ENCODE peak calls at places on chromosomes 11 and 22, in six cellular contexts. G is kidney epithelial cell, P is anterior cingulate cortex, M is naive B cell, H is amygdala, R is Ammon's horn. O is an unnamed sample.

GRCh38 chr11:74449369-74449931 is 17.9 kb downstream of the KCNE3 start:
- DNase-seq in G (peak; percentile 43), M (peak; percentile 67), R (peak; percentile 82), P (no peak), H (no peak), O (peak; percentile 63)

GRCh38 chr11:16087886-16088285 is 268.5 kb downstream of the SOX6 start:
- DNase-seq in G (no peak), M (no peak), H (no peak), R (no peak), P (no peak), O (no peak)

GRCh38 chr11:134139303-134139872 is 70.5 kb downstream of the JAM3 start:
- DNase-seq in H (no peak), G (no peak), R (no peak), M (no peak), P (no peak), O (no peak)

GRCh38 chr22:37913233-37913721 is 7.2 kb downstream of the MICALL1 start:
- DNase-seq in R (no peak), H (no peak), M (no peak), G (no peak), P (no peak), O (no peak)

GRCh38 chr11:122399375-122399774 is 256.1 kb upstream of the UBASH3B start:
- DNase-seq in M (no peak), P (no peak), G (no peak), R (no peak), H (no peak), O (no peak)

GRCh38 chr11:107689317-107690202 is 22.3 kb downstream of the SLN start:
- DNase-seq in G (no peak), R (peak; percentile 67), M (peak; percentile 32), P (no peak), H (peak; percentile 51), O (peak; percentile 35)

GRCh38 chr11:94933225-94934130 is 39.9 kb downstream of the CWC15 start:
- DNase-seq in R (peak; percentile 37), H (no peak), M (no peak), P (no peak), G (peak; percentile 50), O (no peak)

GRCh38 chr22:33576205-33576604 is 344.1 kb downstream of the LARGE1 start:
- DNase-seq in H (no peak), G (no peak), R (no peak), M (peak; percentile 53), P (no peak), O (no peak)

GRCh38 chr11:47992959-47993820 is 12.8 kb downstream of the PTPRJ start:
- DNase-seq in H (no peak), G (peak; percentile 80), R (no peak), M (no peak), P (no peak), O (no peak)

GRCh38 chr22:45907378-45907777 is 69.6 kb downstream of the WNT7B start:
- DNase-seq in M (no peak), R (no peak), P (no peak), G (no peak), H (no peak), O (no peak)

GRCh38 chr22:17471901-17472566 is 91.3 kb upstream of the SLC25A18 start:
- DNase-seq in M (no peak), H (no peak), G (no peak), R (no peak), P (no peak), O (no peak)

GRCh38 chr22:36641902-36642640 is 61.5 kb downstream of the CACNG2 start:
- DNase-seq in H (no peak), P (no peak), R (peak; percentile 9), M (no peak), G (no peak), O (no peak)

GRCh38 chr22:44247923-44248892 is 64.5 kb downstream of the SHISAL1 start:
- DNase-seq in R (no peak), H (no peak), M (no peak), G (no peak), P (no peak), O (no peak)

GRCh38 chr11:63961608-63962412 is 12.6 kb upstream of the COX8A start:
- DNase-seq in M (no peak), H (no peak), R (no peak), G (no peak), P (no peak), O (no peak)

GRCh38 chr22:31361743-31362142 is 15.6 kb upstream of the PATZ1 start:
- DNase-seq in R (no peak), P (no peak), M (no peak), H (no peak), G (no peak), O (no peak)

GRCh38 chr11:118074785-118075184 is 2.1 kb upstream of the TMPRSS4 start:
- DNase-seq in H (no peak), P (no peak), R (no peak), G (peak; percentile 23), M (no peak), O (no peak)

GRCh38 chr11:3147257-3147619 is 17.9 kb downstream of the OSBPL5 start:
- DNase-seq in R (no peak), G (no peak), P (no peak), M (no peak), H (no peak), O (no peak)

GRCh38 chr11:37512156-37512780 is 914.2 kb upstream of the RAG2 start:
- DNase-seq in R (no peak), H (no peak), G (no peak), M (no peak), P (no peak), O (no peak)

GRCh38 chr22:28801845-28802594 is 1.7 kb upstream of the XBP1 start:
- DNase-seq in P (no peak), H (no peak), R (no peak), M (no peak), G (no peak), O (peak; percentile 26)

GRCh38 chr11:118109231-118109630 is 22.5 kb upstream of the SMIM35 start:
- DNase-seq in H (no peak), M (no peak), R (peak; percentile 40), G (no peak), P (no peak), O (no peak)

GRCh38 chr11:65204143-65204542 is 22.4 kb downstream of the CAPN1 start:
- DNase-seq in H (no peak), G (no peak), P (no peak), R (no peak), M (no peak), O (no peak)

GRCh38 chr11:118059231-118059940 is 17.5 kb upstream of the TMPRSS4 start:
- DNase-seq in G (no peak), H (no peak), R (no peak), M (no peak), P (no peak), O (no peak)

GRCh38 chr11:99069831-99070444 is 49.2 kb downstream of the CNTN5 start:
- DNase-seq in P (no peak), M (no peak), R (peak; percentile 24), G (no peak), H (no peak), O (no peak)

O was measured in germinal center.